ENCODE peak calls at places on chromosomes 2 and 18, in six cellular contexts. One of them, this sample, is unnamed.

GRCh38 chr2:76569819-76570218 is 859.1 kb upstream of the GCFC2 start:
- DNase-seq in suprapubic skin: no peak
- DNase-seq in pancreas: no peak
- DNase-seq in IMR-90: no peak
- DNase-seq in brain microvascular endothelial cell: no peak
- DNase-seq in cardiac fibroblast: no peak
- DNase-seq in this sample: no peak

GRCh38 chr2:223954401-223954800 is 2.9 kb upstream of the MRPL44 start:
- DNase-seq in pancreas: no peak
- DNase-seq in brain microvascular endothelial cell: peak
- DNase-seq in suprapubic skin: no peak
- DNase-seq in cardiac fibroblast: peak
- DNase-seq in IMR-90: peak
- DNase-seq in this sample: peak

GRCh38 chr2:10820562-10820961 is 8.0 kb upstream of the PDIA6 start:
- DNase-seq in brain microvascular endothelial cell: no peak
- DNase-seq in pancreas: no peak
- DNase-seq in suprapubic skin: no peak
- DNase-seq in cardiac fibroblast: no peak
- DNase-seq in IMR-90: no peak
- DNase-seq in this sample: no peak

GRCh38 chr2:127027715-127028114 is 79.2 kb downstream of the BIN1 start:
- DNase-seq in suprapubic skin: no peak
- DNase-seq in cardiac fibroblast: no peak
- DNase-seq in brain microvascular endothelial cell: no peak
- DNase-seq in pancreas: no peak
- DNase-seq in IMR-90: no peak
- DNase-seq in this sample: no peak

GRCh38 chr2:168988755-168989154 is 42.4 kb downstream of the ABCB11 start:
- DNase-seq in suprapubic skin: no peak
- DNase-seq in IMR-90: no peak
- DNase-seq in pancreas: no peak
- DNase-seq in brain microvascular endothelial cell: no peak
- DNase-seq in cardiac fibroblast: no peak
- DNase-seq in this sample: no peak

GRCh38 chr18:67730884-67731283 is 214.4 kb upstream of the DSEL start:
- DNase-seq in IMR-90: peak
- DNase-seq in brain microvascular endothelial cell: peak
- DNase-seq in cardiac fibroblast: peak
- DNase-seq in suprapubic skin: no peak
- DNase-seq in pancreas: no peak
- DNase-seq in this sample: no peak

GRCh38 chr2:152126664-152127063 is 27.8 kb upstream of the CACNB4 start:
- DNase-seq in brain microvascular endothelial cell: no peak
- DNase-seq in pancreas: no peak
- DNase-seq in IMR-90: no peak
- DNase-seq in cardiac fibroblast: peak
- DNase-seq in suprapubic skin: no peak
- DNase-seq in this sample: no peak

GRCh38 chr2:162050513-162050961 is 23.5 kb downstream of the DPP4 start:
- DNase-seq in pancreas: no peak
- DNase-seq in suprapubic skin: no peak
- DNase-seq in IMR-90: no peak
- DNase-seq in cardiac fibroblast: no peak
- DNase-seq in brain microvascular endothelial cell: no peak
- DNase-seq in this sample: no peak

GRCh38 chr18:43068781-43069180 is 46.7 kb downstream of the RIT2 start:
- DNase-seq in cardiac fibroblast: no peak
- DNase-seq in pancreas: no peak
- DNase-seq in brain microvascular endothelial cell: no peak
- DNase-seq in suprapubic skin: no peak
- DNase-seq in IMR-90: no peak
- DNase-seq in this sample: no peak

GRCh38 chr2:240920783-240921231 is 14.7 kb downstream of the CROCC2 start:
- DNase-seq in brain microvascular endothelial cell: no peak
- DNase-seq in IMR-90: no peak
- DNase-seq in cardiac fibroblast: no peak
- DNase-seq in suprapubic skin: peak
- DNase-seq in pancreas: peak
- DNase-seq in this sample: no peak

GRCh38 chr18:42807852-42808251 is 307.6 kb downstream of the RIT2 start:
- DNase-seq in IMR-90: no peak
- DNase-seq in brain microvascular endothelial cell: no peak
- DNase-seq in cardiac fibroblast: no peak
- DNase-seq in suprapubic skin: no peak
- DNase-seq in pancreas: no peak
- DNase-seq in this sample: peak

GRCh38 chr2:231128541-231128940 is 3.7 kb upstream of the HTR2B start:
- DNase-seq in brain microvascular endothelial cell: no peak
- DNase-seq in suprapubic skin: no peak
- DNase-seq in cardiac fibroblast: no peak
- DNase-seq in IMR-90: no peak
- DNase-seq in pancreas: no peak
- DNase-seq in this sample: no peak

GRCh38 chr2:106097370-106098000 is 96.6 kb downstream of the UXS1 start:
- DNase-seq in cardiac fibroblast: no peak
- DNase-seq in brain microvascular endothelial cell: no peak
- DNase-seq in pancreas: no peak
- DNase-seq in suprapubic skin: no peak
- DNase-seq in IMR-90: no peak
- DNase-seq in this sample: no peak

GRCh38 chr18:23307567-23308295 is 145.4 kb upstream of the RIOK3 start:
- DNase-seq in IMR-90: peak
- DNase-seq in cardiac fibroblast: peak
- DNase-seq in pancreas: no peak
- DNase-seq in brain microvascular endothelial cell: peak
- DNase-seq in suprapubic skin: no peak
- DNase-seq in this sample: no peak

GRCh38 chr2:233117351-233117750 is 57.2 kb downstream of the INPP5D start:
- DNase-seq in brain microvascular endothelial cell: no peak
- DNase-seq in cardiac fibroblast: no peak
- DNase-seq in IMR-90: no peak
- DNase-seq in pancreas: no peak
- DNase-seq in suprapubic skin: peak
- DNase-seq in this sample: no peak

GRCh38 chr2:128305555-128306080 is 13.1 kb downstream of the HS6ST1 start:
- DNase-seq in brain microvascular endothelial cell: no peak
- DNase-seq in cardiac fibroblast: peak
- DNase-seq in suprapubic skin: no peak
- DNase-seq in pancreas: peak
- DNase-seq in IMR-90: peak
- DNase-seq in this sample: no peak

GRCh38 chr2:98063289-98063688 is 23.7 kb upstream of the VWA3B start:
- DNase-seq in suprapubic skin: no peak
- DNase-seq in cardiac fibroblast: no peak
- DNase-seq in brain microvascular endothelial cell: no peak
- DNase-seq in pancreas: no peak
- DNase-seq in IMR-90: no peak
- DNase-seq in this sample: no peak

GRCh38 chr18:56986829-56987228 is 160.1 kb upstream of the BOD1L2 start:
- DNase-seq in IMR-90: no peak
- DNase-seq in pancreas: no peak
- DNase-seq in brain microvascular endothelial cell: no peak
- DNase-seq in cardiac fibroblast: no peak
- DNase-seq in suprapubic skin: no peak
- DNase-seq in this sample: no peak

GRCh38 chr2:144132357-144132756 is 387.6 kb downstream of the ZEB2 start:
- DNase-seq in IMR-90: peak
- DNase-seq in brain microvascular endothelial cell: peak
- DNase-seq in suprapubic skin: no peak
- DNase-seq in pancreas: no peak
- DNase-seq in cardiac fibroblast: peak
- DNase-seq in this sample: no peak

GRCh38 chr18:26621161-26622026 is 73.0 kb upstream of the KCTD1 start:
- DNase-seq in brain microvascular endothelial cell: peak
- DNase-seq in IMR-90: no peak
- DNase-seq in suprapubic skin: no peak
- DNase-seq in pancreas: peak
- DNase-seq in cardiac fibroblast: peak
- DNase-seq in this sample: no peak

GRCh38 chr2:85324639-85325465 is 2.9 kb downstream of the TGOLN2 start:
- DNase-seq in pancreas: no peak
- DNase-seq in brain microvascular endothelial cell: no peak
- DNase-seq in suprapubic skin: peak
- DNase-seq in cardiac fibroblast: peak
- DNase-seq in IMR-90: peak
- DNase-seq in this sample: no peak

GRCh38 chr2:66446924-66447323 is 12.0 kb downstream of the MEIS1 start:
- DNase-seq in suprapubic skin: no peak
- DNase-seq in pancreas: no peak
- DNase-seq in cardiac fibroblast: no peak
- DNase-seq in IMR-90: no peak
- DNase-seq in brain microvascular endothelial cell: no peak
- DNase-seq in this sample: no peak
- H3K4me3 ChIP-seq in suprapubic skin: peak
- H3K4me3 ChIP-seq in pancreas: peak
- H3K4me3 ChIP-seq in cardiac fibroblast: no peak
- H3K4me3 ChIP-seq in IMR-90: peak
- H3K4me3 ChIP-seq in brain microvascular endothelial cell: no peak
- H3K4me3 ChIP-seq in this sample: peak

GRCh38 chr2:100905132-100905805 is 85.3 kb downstream of the NPAS2 start:
- DNase-seq in cardiac fibroblast: no peak
- DNase-seq in suprapubic skin: no peak
- DNase-seq in pancreas: no peak
- DNase-seq in brain microvascular endothelial cell: no peak
- DNase-seq in IMR-90: no peak
- DNase-seq in this sample: no peak

GRCh38 chr2:100906131-100906530 is 86.2 kb downstream of the NPAS2 start:
- DNase-seq in pancreas: no peak
- DNase-seq in IMR-90: no peak
- DNase-seq in suprapubic skin: no peak
- DNase-seq in cardiac fibroblast: no peak
- DNase-seq in brain microvascular endothelial cell: no peak
- DNase-seq in this sample: no peak

GRCh38 chr2:100903534-100904258 is 83.8 kb downstream of the NPAS2 start:
- DNase-seq in brain microvascular endothelial cell: no peak
- DNase-seq in pancreas: no peak
- DNase-seq in cardiac fibroblast: peak
- DNase-seq in IMR-90: peak
- DNase-seq in suprapubic skin: no peak
- DNase-seq in this sample: no peak

GRCh38 chr2:100900156-100900795 is 80.3 kb downstream of the NPAS2 start:
- DNase-seq in IMR-90: peak
- DNase-seq in pancreas: no peak
- DNase-seq in suprapubic skin: no peak
- DNase-seq in cardiac fibroblast: peak
- DNase-seq in brain microvascular endothelial cell: no peak
- DNase-seq in this sample: no peak

DNA sequence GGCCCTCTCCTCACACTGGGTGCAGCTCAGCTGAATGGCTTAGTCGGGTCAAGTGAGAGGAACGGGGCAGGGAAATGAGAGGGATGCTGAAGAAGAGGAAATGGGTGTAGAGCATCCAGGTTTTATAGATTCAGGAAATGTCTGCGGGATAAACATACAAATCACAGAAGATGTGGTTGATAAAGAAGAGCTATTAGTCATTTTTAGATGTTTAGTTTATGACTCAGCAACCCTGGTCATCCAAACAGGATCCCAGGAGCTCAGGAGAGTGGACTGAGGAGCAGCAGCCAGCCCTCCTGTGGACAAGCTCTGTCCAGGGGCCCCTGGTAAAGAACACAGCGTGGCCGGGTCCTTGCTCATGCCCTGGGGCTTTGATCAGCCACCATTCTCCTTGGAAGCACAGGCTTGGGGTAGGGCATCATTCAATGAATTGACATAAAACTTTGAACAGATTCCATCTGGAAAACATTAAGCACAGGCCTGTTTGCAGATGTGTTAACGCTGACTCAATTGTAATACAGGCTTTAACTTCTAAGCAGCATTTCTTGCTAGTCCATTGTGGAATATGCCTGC is 83.0 kb downstream of the NPAS2 start:
- DNase-seq in pancreas: no peak
- DNase-seq in IMR-90: peak
- DNase-seq in brain microvascular endothelial cell: peak
- DNase-seq in cardiac fibroblast: peak
- DNase-seq in suprapubic skin: no peak
- DNase-seq in this sample: peak
- TF ChIP-seq CTCF in pancreas: no peak
- TF ChIP-seq CTCF in IMR-90: peak
- TF ChIP-seq CTCF in brain microvascular endothelial cell: peak
- TF ChIP-seq CTCF in cardiac fibroblast: peak
- TF ChIP-seq CTCF in suprapubic skin: peak
- TF ChIP-seq CTCF in this sample: no peak

DNA sequence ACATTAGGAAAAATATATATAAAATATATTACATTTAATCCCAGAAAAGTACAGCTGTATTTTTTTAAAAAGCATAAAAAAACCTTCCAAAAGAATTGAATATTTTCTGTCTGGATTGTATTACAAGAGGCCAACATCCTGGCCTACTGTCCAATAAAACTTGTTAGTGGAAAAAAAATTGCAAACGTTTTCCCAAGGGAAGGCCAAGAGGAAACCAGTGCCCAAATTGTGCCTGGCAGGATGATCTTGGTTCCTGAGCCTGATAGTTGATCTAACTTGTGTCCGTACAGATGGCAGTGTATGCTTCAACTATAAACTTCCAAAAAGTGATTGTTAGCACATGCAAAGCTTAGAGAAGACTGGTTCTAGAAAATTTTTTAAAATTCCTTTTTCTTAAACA is 90.6 kb upstream of the LPIN2 start:
- DNase-seq in cardiac fibroblast: peak
- DNase-seq in pancreas: no peak
- DNase-seq in IMR-90: no peak
- DNase-seq in brain microvascular endothelial cell: no peak
- DNase-seq in suprapubic skin: no peak
- DNase-seq in this sample: no peak
- H3K4me3 ChIP-seq in cardiac fibroblast: no peak
- H3K4me3 ChIP-seq in pancreas: no peak
- H3K4me3 ChIP-seq in IMR-90: no peak
- H3K4me3 ChIP-seq in brain microvascular endothelial cell: no peak
- H3K4me3 ChIP-seq in suprapubic skin: no peak
- H3K4me3 ChIP-seq in this sample: no peak

GRCh38 chr2:28419705-28420270 is 27.1 kb downstream of the FOSL2 start:
- DNase-seq in pancreas: no peak
- DNase-seq in brain microvascular endothelial cell: no peak
- DNase-seq in IMR-90: peak
- DNase-seq in suprapubic skin: peak
- DNase-seq in cardiac fibroblast: no peak
- DNase-seq in this sample: no peak

GRCh38 chr2:28415715-28416114 is 23.1 kb downstream of the FOSL2 start:
- DNase-seq in pancreas: no peak
- DNase-seq in suprapubic skin: no peak
- DNase-seq in cardiac fibroblast: no peak
- DNase-seq in IMR-90: no peak
- DNase-seq in brain microvascular endothelial cell: no peak
- DNase-seq in this sample: no peak

GRCh38 chr2:28422903-28423741 is 30.5 kb downstream of the FOSL2 start:
- DNase-seq in cardiac fibroblast: no peak
- DNase-seq in pancreas: no peak
- DNase-seq in suprapubic skin: no peak
- DNase-seq in brain microvascular endothelial cell: no peak
- DNase-seq in IMR-90: no peak
- DNase-seq in this sample: no peak

GRCh38 chr2:28420717-28421116 is 28.1 kb downstream of the FOSL2 start:
- DNase-seq in brain microvascular endothelial cell: no peak
- DNase-seq in cardiac fibroblast: no peak
- DNase-seq in IMR-90: no peak
- DNase-seq in pancreas: no peak
- DNase-seq in suprapubic skin: peak
- DNase-seq in this sample: no peak

GRCh38 chr2:28419003-28419704 is 26.5 kb downstream of the FOSL2 start:
- DNase-seq in cardiac fibroblast: no peak
- DNase-seq in IMR-90: no peak
- DNase-seq in suprapubic skin: peak
- DNase-seq in pancreas: no peak
- DNase-seq in brain microvascular endothelial cell: no peak
- DNase-seq in this sample: no peak
- TF ChIP-seq CTCF in cardiac fibroblast: no peak
- TF ChIP-seq CTCF in IMR-90: no peak
- TF ChIP-seq CTCF in suprapubic skin: no peak
- TF ChIP-seq CTCF in pancreas: no peak
- TF ChIP-seq CTCF in brain microvascular endothelial cell: no peak
- TF ChIP-seq CTCF in this sample: no peak

This sample was measured in astrocyte of the cerebellum.